ENCODE peak calls at places on chromosome 22, in ten cellular contexts. Q is HepG2, M is transverse colon, T is K562, X is breast epithelium, R is stomach, C is H1, P is Panc1, U is prostate gland, K is vagina. S is an unnamed sample.

GRCh38 chr22:23708270-23708669 is 17.5 kb downstream of the RGL4 start:
- DNase-seq in Q (no peak), M (no peak), T (no peak), X (no peak), R (no peak), C (no peak), P (no peak), U (no peak), K (no peak), S (no peak)

GRCh38 chr22:27045103-27045940 is 387.9 kb downstream of the MIAT start:
- DNase-seq in Q (no peak), M (no peak), T (no peak), X (no peak), R (no peak), C (no peak), P (no peak), U (no peak), K (no peak), S (no peak)

GRCh38 chr22:36510966-36511881 is 4.4 kb upstream of the FOXRED2 start:
- DNase-seq in Q (peak; percentile 54), M (peak; percentile 34), T (peak; percentile 34), X (no peak), R (no peak), C (no peak), P (no peak), U (no peak), K (no peak), S (no peak)

GRCh38 chr22:36323855-36324331 is 63.9 kb downstream of the MYH9 start:
- DNase-seq in Q (no peak), M (no peak), T (no peak), X (no peak), R (no peak), C (no peak), P (no peak), U (no peak), K (no peak), S (no peak)

GRCh38 chr22:49540571-49541450 is 286.9 kb downstream of the BRD1 start:
- DNase-seq in Q (no peak), M (peak; percentile 4), T (no peak), X (no peak), R (no peak), C (no peak), P (no peak), U (no peak), K (no peak), S (peak; percentile 38)

GRCh38 chr22:45866398-45867117 is 110.4 kb downstream of the WNT7B start:
- DNase-seq in Q (no peak), M (no peak), T (no peak), X (no peak), R (peak; percentile 20), C (no peak), P (no peak), U (no peak), K (peak; percentile 81), S (no peak)

GRCh38 chr22:35457729-35458546 is 58.0 kb downstream of the MCM5 start:
- DNase-seq in Q (no peak), M (no peak), T (no peak), X (no peak), R (no peak), C (no peak), P (no peak), U (no peak), K (no peak), S (no peak)

GRCh38 chr22:46079093-46079860 is 71.0 kb upstream of the PPARA start:
- DNase-seq in Q (no peak), M (peak; percentile 7), T (no peak), X (no peak), R (peak; percentile 24), C (no peak), P (no peak), U (no peak), K (no peak), S (peak; percentile 68)

GRCh38 chr22:31241936-31242335 is 29.8 kb downstream of the LIMK2 start:
- DNase-seq in Q (no peak), M (no peak), T (no peak), X (no peak), R (no peak), C (no peak), P (no peak), U (no peak), K (no peak), S (no peak)

GRCh38 chr22:32723632-32724031 is 77.9 kb upstream of the TIMP3 start:
- DNase-seq in Q (no peak), M (peak; percentile 59), T (no peak), X (peak; percentile 74), R (peak; percentile 34), C (no peak), P (no peak), U (peak; percentile 42), K (peak; percentile 64), S (peak; percentile 85)

GRCh38 chr22:33917744-33918406 is 2.4 kb downstream of the LARGE1 start:
- DNase-seq in Q (peak; percentile 36), M (no peak), T (no peak), X (no peak), R (no peak), C (no peak), P (no peak), U (no peak), K (no peak), S (no peak)

DNA sequence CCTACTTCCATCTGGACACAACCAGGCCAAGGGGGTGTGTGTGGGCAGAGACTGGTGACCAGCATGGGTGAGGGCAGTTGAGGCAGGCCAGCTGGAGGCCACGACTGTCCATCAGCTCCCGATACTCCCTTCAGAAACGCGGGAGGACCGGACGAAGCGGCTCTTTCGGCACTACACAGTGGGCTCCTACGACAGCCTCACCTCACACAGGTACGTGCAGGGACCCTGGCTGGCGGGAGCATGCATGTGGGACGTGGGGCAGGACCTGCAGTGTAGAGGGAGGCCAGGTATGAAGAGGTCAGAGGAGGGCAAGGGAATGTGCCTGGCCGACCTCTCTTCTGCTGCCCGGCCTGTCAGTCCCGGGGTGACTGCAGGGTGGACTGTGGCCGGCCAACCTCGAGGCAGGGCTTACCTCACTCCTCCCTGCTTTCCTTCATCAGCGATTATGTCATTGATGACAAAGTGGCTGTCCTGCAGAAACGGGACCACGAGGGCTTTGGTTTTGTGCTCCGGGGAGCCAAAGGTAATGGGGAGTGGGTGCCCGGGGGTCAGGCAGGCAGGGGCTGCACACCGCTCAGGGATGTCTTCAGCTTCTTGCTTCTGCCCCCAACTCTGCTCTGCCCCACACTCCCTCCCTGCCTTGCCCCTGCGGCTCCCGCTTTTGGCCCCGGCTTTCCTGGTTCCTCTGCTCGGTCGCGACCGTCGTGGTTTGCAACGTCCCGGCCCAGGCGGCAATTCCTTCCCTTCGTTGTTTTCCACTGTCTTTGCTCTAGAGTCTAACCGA is 31.3 kb downstream of the SHANK3 start:
- DNase-seq in Q (no peak), M (no peak), T (no peak), X (no peak), R (no peak), C (no peak), P (no peak), U (no peak), K (no peak), S (peak; percentile 55)
- TF ChIP-seq POLR2AphosphoS5 in Q (no peak), M (no peak), T (no peak), X (no peak), R (no peak), C (no peak), P (no peak), U (no peak), K (no peak), S (no peak)

GRCh38 chr22:26002456-26002855 is 166.8 kb upstream of the SEZ6L start:
- DNase-seq in Q (no peak), M (no peak), T (no peak), X (no peak), R (no peak), C (no peak), P (no peak), U (no peak), K (no peak), S (no peak)
- TF ChIP-seq CTCF in Q (no peak), M (no peak), T (no peak), X (no peak), R (no peak), C (no peak), P (no peak), U (no peak), K (no peak), S (no peak)

GRCh38 chr22:41217553-41218157 is 12.5 kb downstream of the L3MBTL2 start:
- DNase-seq in Q (no peak), M (peak; percentile 56), T (no peak), X (peak; percentile 35), R (peak; percentile 42), C (no peak), P (no peak), U (peak; percentile 20), K (no peak), S (peak; percentile 90)

GRCh38 chr22:41216984-41217383 is 11.9 kb downstream of the L3MBTL2 start:
- DNase-seq in Q (no peak), M (no peak), T (no peak), X (no peak), R (no peak), C (no peak), P (no peak), U (no peak), K (no peak), S (peak; percentile 77)

GRCh38 chr22:41215409-41215808 is 10.3 kb downstream of the L3MBTL2 start:
- DNase-seq in Q (no peak), M (no peak), T (no peak), X (no peak), R (no peak), C (no peak), P (no peak), U (no peak), K (no peak), S (no peak)

GRCh38 chr22:41215926-41216325 is 10.8 kb downstream of the L3MBTL2 start:
- DNase-seq in Q (no peak), M (no peak), T (no peak), X (no peak), R (no peak), C (no peak), P (no peak), U (no peak), K (no peak), S (no peak)
- H3K4me1 ChIP-seq in Q (no peaks in the 10 kb centered on the region), M (peaks cover 26% of the 10 kb centered on the region), T (peaks cover 9% of the 10 kb centered on the region), X (no peaks in the 10 kb centered on the region), R (peaks cover 8% of the 10 kb centered on the region), C (peaks cover 6% of the 10 kb centered on the region), P (no peaks in the 10 kb centered on the region), U (no peaks in the 10 kb centered on the region), K (peaks cover 19% of the 10 kb centered on the region), S (peaks cover 16% of the 10 kb centered on the region)

GRCh38 chr22:37893583-37893983 is 12.5 kb upstream of the MICALL1 start:
- DNase-seq in Q (peak; percentile 50), M (no peak), T (no peak), X (no peak), R (peak; percentile 82), C (no peak), P (no peak), U (no peak), K (no peak), S (no peak)

GRCh38 chr22:37896181-37896592 is 9.9 kb upstream of the MICALL1 start:
- DNase-seq in Q (peak; percentile 90), M (peak; percentile 59), T (no peak), X (peak; percentile 48), R (peak; percentile 42), C (no peak), P (no peak), U (peak; percentile 45), K (no peak), S (no peak)

GRCh38 chr22:37892566-37893338 is 13.3 kb upstream of the MICALL1 start:
- DNase-seq in Q (no peak), M (no peak), T (no peak), X (no peak), R (peak; percentile 85), C (no peak), P (no peak), U (no peak), K (no peak), S (peak; percentile 83)

GRCh38 chr22:37896939-37897338 is 9.2 kb upstream of the MICALL1 start:
- DNase-seq in Q (no peak), M (no peak), T (no peak), X (no peak), R (no peak), C (no peak), P (no peak), U (no peak), K (no peak), S (no peak)

GRCh38 chr22:37894939-37895670 is 11.0 kb upstream of the MICALL1 start:
- DNase-seq in Q (no peak), M (no peak), T (no peak), X (peak; percentile 65), R (peak; percentile 30), C (no peak), P (no peak), U (peak; percentile 57), K (no peak), S (no peak)
- TF ChIP-seq POLR2AphosphoS5 in Q (no peak), M (no peak), T (no peak), X (no peak), R (no peak), C (peak; percentile 25), P (no peak), U (peak; percentile 58), K (peak; percentile 33), S (no peak)

S was measured in sigmoid colon.